ENCODE peak calls at places on chromosomes 3 and 15, in nine cellular contexts. One of them, this sample, is unnamed.

GRCh38 chr3:100411091-100411982 is 10.0 kb downstream of the LNP1 start:
- DNase-seq in foreskin fibroblast: no peak
- DNase-seq in fibroblast of the aortic adventitia: no peak
- DNase-seq in uterus: no peak
- DNase-seq in SHP77: no peak
- DNase-seq in activated T-helper 1 cell treated with anti-CD3 and anti-CD28 coated beads, Interleukin-2, amount 50 U/mL, for 16 hours: no peak
- DNase-seq in transverse colon: no peak
- DNase-seq in iris pigment epithelial cell: no peak
- DNase-seq in endothelial cell: no peak
- DNase-seq in this sample: no peak

GRCh38 chr15:39171944-39172368 is 408.9 kb upstream of the THBS1 start:
- DNase-seq in foreskin fibroblast: peak
- DNase-seq in fibroblast of the aortic adventitia: peak
- DNase-seq in uterus: peak
- DNase-seq in SHP77: peak
- DNase-seq in activated T-helper 1 cell treated with anti-CD3 and anti-CD28 coated beads, Interleukin-2, amount 50 U/mL, for 16 hours: no peak
- DNase-seq in transverse colon: peak
- DNase-seq in iris pigment epithelial cell: peak
- DNase-seq in endothelial cell: peak
- DNase-seq in this sample: peak

GRCh38 chr3:172596394-172596706 is 73.1 kb upstream of the TNFSF10 start:
- DNase-seq in foreskin fibroblast: no peak
- DNase-seq in fibroblast of the aortic adventitia: no peak
- DNase-seq in uterus: no peak
- DNase-seq in SHP77: no peak
- DNase-seq in activated T-helper 1 cell treated with anti-CD3 and anti-CD28 coated beads, Interleukin-2, amount 50 U/mL, for 16 hours: no peak
- DNase-seq in transverse colon: no peak
- DNase-seq in iris pigment epithelial cell: no peak
- DNase-seq in endothelial cell: no peak
- DNase-seq in this sample: no peak

GRCh38 chr3:49316696-49317457 is 23.0 kb downstream of the USP4 start:
- DNase-seq in foreskin fibroblast: no peak
- DNase-seq in fibroblast of the aortic adventitia: no peak
- DNase-seq in uterus: peak
- DNase-seq in SHP77: no peak
- DNase-seq in activated T-helper 1 cell treated with anti-CD3 and anti-CD28 coated beads, Interleukin-2, amount 50 U/mL, for 16 hours: no peak
- DNase-seq in transverse colon: peak
- DNase-seq in iris pigment epithelial cell: no peak
- DNase-seq in endothelial cell: no peak
- DNase-seq in this sample: no peak

GRCh38 chr15:69627548-69628158 is 175.0 kb downstream of the RPLP1 start:
- DNase-seq in foreskin fibroblast: no peak
- DNase-seq in fibroblast of the aortic adventitia: no peak
- DNase-seq in uterus: no peak
- DNase-seq in SHP77: no peak
- DNase-seq in activated T-helper 1 cell treated with anti-CD3 and anti-CD28 coated beads, Interleukin-2, amount 50 U/mL, for 16 hours: no peak
- DNase-seq in transverse colon: no peak
- DNase-seq in iris pigment epithelial cell: no peak
- DNase-seq in endothelial cell: no peak
- DNase-seq in this sample: no peak

GRCh38 chr15:64897345-64897985 is 14.2 kb upstream of the ANKDD1A start:
- DNase-seq in foreskin fibroblast: peak
- DNase-seq in fibroblast of the aortic adventitia: peak
- DNase-seq in uterus: peak
- DNase-seq in SHP77: no peak
- DNase-seq in activated T-helper 1 cell treated with anti-CD3 and anti-CD28 coated beads, Interleukin-2, amount 50 U/mL, for 16 hours: no peak
- DNase-seq in transverse colon: peak
- DNase-seq in iris pigment epithelial cell: peak
- DNase-seq in endothelial cell: no peak
- DNase-seq in this sample: no peak

GRCh38 chr3:39707314-39707909 is 102.0 kb upstream of the MYRIP start:
- DNase-seq in foreskin fibroblast: peak
- DNase-seq in fibroblast of the aortic adventitia: peak
- DNase-seq in uterus: no peak
- DNase-seq in SHP77: peak
- DNase-seq in activated T-helper 1 cell treated with anti-CD3 and anti-CD28 coated beads, Interleukin-2, amount 50 U/mL, for 16 hours: no peak
- DNase-seq in transverse colon: no peak
- DNase-seq in iris pigment epithelial cell: peak
- DNase-seq in endothelial cell: peak
- DNase-seq in this sample: peak

GRCh38 chr3:193788189-193788946 is 195.4 kb downstream of the OPA1 start:
- DNase-seq in foreskin fibroblast: peak
- DNase-seq in fibroblast of the aortic adventitia: peak
- DNase-seq in uterus: peak
- DNase-seq in SHP77: peak
- DNase-seq in activated T-helper 1 cell treated with anti-CD3 and anti-CD28 coated beads, Interleukin-2, amount 50 U/mL, for 16 hours: no peak
- DNase-seq in transverse colon: peak
- DNase-seq in iris pigment epithelial cell: peak
- DNase-seq in endothelial cell: peak
- DNase-seq in this sample: peak

GRCh38 chr3:97863775-97864174 is 42.0 kb downstream of the CRYBG3 start:
- DNase-seq in foreskin fibroblast: no peak
- DNase-seq in fibroblast of the aortic adventitia: no peak
- DNase-seq in uterus: no peak
- DNase-seq in SHP77: no peak
- DNase-seq in activated T-helper 1 cell treated with anti-CD3 and anti-CD28 coated beads, Interleukin-2, amount 50 U/mL, for 16 hours: no peak
- DNase-seq in transverse colon: no peak
- DNase-seq in iris pigment epithelial cell: no peak
- DNase-seq in endothelial cell: no peak
- DNase-seq in this sample: no peak

GRCh38 chr15:50685191-50685975 is 1.2 kb downstream of the TRPM7 start:
- DNase-seq in foreskin fibroblast: peak
- DNase-seq in fibroblast of the aortic adventitia: peak
- DNase-seq in uterus: no peak
- DNase-seq in SHP77: no peak
- DNase-seq in activated T-helper 1 cell treated with anti-CD3 and anti-CD28 coated beads, Interleukin-2, amount 50 U/mL, for 16 hours: no peak
- DNase-seq in transverse colon: no peak
- DNase-seq in iris pigment epithelial cell: peak
- DNase-seq in endothelial cell: no peak
- DNase-seq in this sample: no peak

GRCh38 chr3:49901351-49902339 is 2.0 kb downstream of the MST1R start:
- DNase-seq in foreskin fibroblast: peak
- DNase-seq in fibroblast of the aortic adventitia: peak
- DNase-seq in uterus: no peak
- DNase-seq in SHP77: no peak
- DNase-seq in activated T-helper 1 cell treated with anti-CD3 and anti-CD28 coated beads, Interleukin-2, amount 50 U/mL, for 16 hours: no peak
- DNase-seq in transverse colon: no peak
- DNase-seq in iris pigment epithelial cell: peak
- DNase-seq in endothelial cell: no peak
- DNase-seq in this sample: no peak

GRCh38 chr3:56622381-56622780 is 60.7 kb downstream of the TASOR start:
- DNase-seq in foreskin fibroblast: no peak
- DNase-seq in fibroblast of the aortic adventitia: no peak
- DNase-seq in uterus: no peak
- DNase-seq in SHP77: no peak
- DNase-seq in activated T-helper 1 cell treated with anti-CD3 and anti-CD28 coated beads, Interleukin-2, amount 50 U/mL, for 16 hours: no peak
- DNase-seq in transverse colon: no peak
- DNase-seq in iris pigment epithelial cell: no peak
- DNase-seq in endothelial cell: no peak
- DNase-seq in this sample: no peak

GRCh38 chr3:127254730-127255129 is 33.1 kb downstream of the PRR20G start:
- DNase-seq in foreskin fibroblast: no peak
- DNase-seq in fibroblast of the aortic adventitia: no peak
- DNase-seq in uterus: no peak
- DNase-seq in SHP77: peak
- DNase-seq in activated T-helper 1 cell treated with anti-CD3 and anti-CD28 coated beads, Interleukin-2, amount 50 U/mL, for 16 hours: no peak
- DNase-seq in transverse colon: no peak
- DNase-seq in iris pigment epithelial cell: no peak
- DNase-seq in endothelial cell: no peak
- DNase-seq in this sample: no peak